ENCODE peak calls at places on chromosome 21, in four cellular contexts. S is upper lobe of right lung, M is NCI-H1694 treated with DMSO at 0.1 percent for 48 hours, F is stomach. T is an unnamed sample.

GRCh38 chr21:32705139-32705538 is 22.7 kb downstream of the SYNJ1 start:
- DNase-seq in S (no peak), M (no peak), F (no peak), T (no peak)

GRCh38 chr21:20996421-20997307 is 1.5 kb upstream of the NCAM2 start:
- DNase-seq in S (no peak), M (no peak), F (no peak), T (no peak)

GRCh38 chr21:45154511-45155508 is 80.4 kb downstream of the ADARB1 start:
- DNase-seq in S (no peak), M (no peak), F (peak), T (no peak)

GRCh38 chr21:30718239-30718909 is at the start of gene KRTAP21-3:
- DNase-seq in S (no peak), M (no peak), F (no peak), T (no peak)

GRCh38 chr21:15211491-15212133 is 146.8 kb upstream of the NRIP1 start:
- DNase-seq in S (no peak), M (no peak), F (no peak), T (no peak)

GRCh38 chr21:45299026-45299863 is 11.6 kb upstream of the POFUT2 start:
- DNase-seq in S (no peak), M (no peak), F (no peak), T (peak)

GRCh38 chr21:26961704-26962103 is 5.2 kb downstream of the ADAMTS5 start:
- DNase-seq in S (no peak), M (peak), F (no peak), T (no peak)

GRCh38 chr21:34949499-34949898 is 99.6 kb downstream of the RUNX1 start:
- DNase-seq in S (no peak), M (no peak), F (no peak), T (no peak)

GRCh38 chr21:16789636-16790035 is 723.2 kb upstream of the CXADR start:
- DNase-seq in S (no peak), M (no peak), F (no peak), T (no peak)

GRCh38 chr21:42440187-42440792 is 36.6 kb downstream of the UBASH3A start:
- DNase-seq in S (no peak), M (no peak), F (no peak), T (no peak)

T was measured in suprapubic skin.